ENCODE peak calls at places on chromosomes 11 and 22, in six cellular contexts. One of them, this sample, is unnamed.

GRCh38 chr22:47835726-47836125 is 1073.3 kb downstream of the TBC1D22A start:
- DNase-seq in transverse colon: no peak
- DNase-seq in uterus: no peak
- DNase-seq in ovary: no peak
- DNase-seq in tibial nerve: no peak
- DNase-seq in stomach: no peak
- DNase-seq in this sample: no peak

GRCh38 chr11:33133761-33134160 is 27.5 kb downstream of the CSTF3 start:
- DNase-seq in stomach: no peak
- DNase-seq in transverse colon: no peak
- DNase-seq in ovary: no peak
- DNase-seq in uterus: no peak
- DNase-seq in tibial nerve: no peak
- DNase-seq in this sample: no peak

GRCh38 chr11:10155793-10156490 is 138.1 kb downstream of the SBF2 start:
- DNase-seq in transverse colon: no peak
- DNase-seq in tibial nerve: no peak
- DNase-seq in uterus: no peak
- DNase-seq in ovary: no peak
- DNase-seq in stomach: no peak
- DNase-seq in this sample: no peak

GRCh38 chr22:19271856-19272535 is 19.5 kb downstream of the CLTCL1 start:
- DNase-seq in stomach: no peak
- DNase-seq in uterus: no peak
- DNase-seq in ovary: no peak
- DNase-seq in tibial nerve: no peak
- DNase-seq in transverse colon: no peak
- DNase-seq in this sample: no peak

GRCh38 chr11:72191961-72192381 is at the start of gene FOLR1:
- DNase-seq in ovary: no peak
- DNase-seq in stomach: no peak
- DNase-seq in transverse colon: no peak
- DNase-seq in uterus: no peak
- DNase-seq in tibial nerve: no peak
- DNase-seq in this sample: peak; percentile 72

GRCh38 chr11:73907191-73907590 is 30.4 kb downstream of the PAAF1 start:
- DNase-seq in ovary: no peak
- DNase-seq in tibial nerve: no peak
- DNase-seq in transverse colon: no peak
- DNase-seq in stomach: no peak
- DNase-seq in uterus: no peak
- DNase-seq in this sample: no peak

GRCh38 chr11:35419713-35420333 is 465 bp upstream of the SLC1A2 start:
- DNase-seq in tibial nerve: no peak
- DNase-seq in transverse colon: no peak
- DNase-seq in ovary: no peak
- DNase-seq in uterus: no peak
- DNase-seq in stomach: no peak
- DNase-seq in this sample: no peak

GRCh38 chr11:72598901-72599300 is 75.3 kb downstream of the PDE2A start:
- DNase-seq in tibial nerve: peak; percentile 45
- DNase-seq in stomach: peak; percentile 52
- DNase-seq in uterus: peak; percentile 41
- DNase-seq in transverse colon: peak; percentile 35
- DNase-seq in ovary: peak; percentile 47
- DNase-seq in this sample: no peak

GRCh38 chr22:31789803-31790202 is 36.0 kb downstream of the DEPDC5 start:
- DNase-seq in uterus: no peak
- DNase-seq in stomach: no peak
- DNase-seq in transverse colon: no peak
- DNase-seq in tibial nerve: no peak
- DNase-seq in ovary: no peak
- DNase-seq in this sample: no peak

GRCh38 chr11:111440416-111441205 is 61.5 kb upstream of the POU2AF1 start:
- DNase-seq in uterus: no peak
- DNase-seq in tibial nerve: no peak
- DNase-seq in stomach: no peak
- DNase-seq in transverse colon: no peak
- DNase-seq in ovary: no peak
- DNase-seq in this sample: no peak

GRCh38 chr11:125271436-125272064 is 107.0 kb downstream of the PKNOX2 start:
- DNase-seq in uterus: no peak
- DNase-seq in ovary: no peak
- DNase-seq in stomach: no peak
- DNase-seq in tibial nerve: no peak
- DNase-seq in transverse colon: no peak
- DNase-seq in this sample: no peak

GRCh38 chr22:46074771-46075551 is 75.4 kb upstream of the PPARA start:
- DNase-seq in transverse colon: peak; percentile 35
- DNase-seq in stomach: peak; percentile 33
- DNase-seq in tibial nerve: no peak
- DNase-seq in ovary: no peak
- DNase-seq in uterus: peak; percentile 24
- DNase-seq in this sample: peak; percentile 86

GRCh38 chr11:128018692-128019091 is 568.7 kb downstream of the ETS1 start:
- DNase-seq in stomach: no peak
- DNase-seq in transverse colon: no peak
- DNase-seq in uterus: no peak
- DNase-seq in tibial nerve: no peak
- DNase-seq in ovary: no peak
- DNase-seq in this sample: no peak

GRCh38 chr22:23248583-23248982 is 68.3 kb downstream of the BCR start:
- DNase-seq in stomach: peak; percentile 58
- DNase-seq in uterus: no peak
- DNase-seq in transverse colon: no peak
- DNase-seq in tibial nerve: no peak
- DNase-seq in ovary: no peak
- DNase-seq in this sample: no peak

GRCh38 chr11:63510360-63511130 is 4.7 kb downstream of the LGALS12 start:
- DNase-seq in stomach: peak; percentile 73
- DNase-seq in tibial nerve: peak; percentile 52
- DNase-seq in uterus: no peak
- DNase-seq in ovary: peak; percentile 46
- DNase-seq in transverse colon: no peak
- DNase-seq in this sample: no peak

GRCh38 chr11:12516387-12517110 is 139.2 kb downstream of the PARVA start:
- DNase-seq in uterus: no peak
- DNase-seq in tibial nerve: no peak
- DNase-seq in stomach: no peak
- DNase-seq in ovary: no peak
- DNase-seq in transverse colon: no peak
- DNase-seq in this sample: no peak

GRCh38 chr11:113979427-113979826 is 4.5 kb downstream of the HTR3A start:
- DNase-seq in ovary: no peak
- DNase-seq in stomach: no peak
- DNase-seq in uterus: no peak
- DNase-seq in tibial nerve: no peak
- DNase-seq in transverse colon: no peak
- DNase-seq in this sample: no peak

GRCh38 chr11:8268530-8269461 is 5.1 kb upstream of the LMO1 start:
- DNase-seq in stomach: no peak
- DNase-seq in ovary: no peak
- DNase-seq in transverse colon: no peak
- DNase-seq in tibial nerve: no peak
- DNase-seq in uterus: peak; percentile 11
- DNase-seq in this sample: peak; percentile 81

GRCh38 chr11:92424281-92424680 is 199.7 kb downstream of the FAT3 start:
- DNase-seq in ovary: no peak
- DNase-seq in transverse colon: no peak
- DNase-seq in uterus: no peak
- DNase-seq in stomach: no peak
- DNase-seq in tibial nerve: no peak
- DNase-seq in this sample: no peak
- TF ChIP-seq POLR2A in ovary: no peak
- TF ChIP-seq POLR2A in transverse colon: no peak
- TF ChIP-seq POLR2A in uterus: no peak
- TF ChIP-seq POLR2A in stomach: no peak
- TF ChIP-seq POLR2A in tibial nerve: no peak
- TF ChIP-seq POLR2A in this sample: no peak

GRCh38 chr11:104905271-104905670 is 7.0 kb upstream of the CASP12 start:
- DNase-seq in ovary: no peak
- DNase-seq in uterus: no peak
- DNase-seq in transverse colon: no peak
- DNase-seq in tibial nerve: no peak
- DNase-seq in stomach: no peak
- DNase-seq in this sample: no peak
- TF ChIP-seq CTCF in ovary: no peak
- TF ChIP-seq CTCF in uterus: no peak
- TF ChIP-seq CTCF in transverse colon: no peak
- TF ChIP-seq CTCF in tibial nerve: no peak
- TF ChIP-seq CTCF in stomach: no peak
- TF ChIP-seq CTCF in this sample: no peak

DNA sequence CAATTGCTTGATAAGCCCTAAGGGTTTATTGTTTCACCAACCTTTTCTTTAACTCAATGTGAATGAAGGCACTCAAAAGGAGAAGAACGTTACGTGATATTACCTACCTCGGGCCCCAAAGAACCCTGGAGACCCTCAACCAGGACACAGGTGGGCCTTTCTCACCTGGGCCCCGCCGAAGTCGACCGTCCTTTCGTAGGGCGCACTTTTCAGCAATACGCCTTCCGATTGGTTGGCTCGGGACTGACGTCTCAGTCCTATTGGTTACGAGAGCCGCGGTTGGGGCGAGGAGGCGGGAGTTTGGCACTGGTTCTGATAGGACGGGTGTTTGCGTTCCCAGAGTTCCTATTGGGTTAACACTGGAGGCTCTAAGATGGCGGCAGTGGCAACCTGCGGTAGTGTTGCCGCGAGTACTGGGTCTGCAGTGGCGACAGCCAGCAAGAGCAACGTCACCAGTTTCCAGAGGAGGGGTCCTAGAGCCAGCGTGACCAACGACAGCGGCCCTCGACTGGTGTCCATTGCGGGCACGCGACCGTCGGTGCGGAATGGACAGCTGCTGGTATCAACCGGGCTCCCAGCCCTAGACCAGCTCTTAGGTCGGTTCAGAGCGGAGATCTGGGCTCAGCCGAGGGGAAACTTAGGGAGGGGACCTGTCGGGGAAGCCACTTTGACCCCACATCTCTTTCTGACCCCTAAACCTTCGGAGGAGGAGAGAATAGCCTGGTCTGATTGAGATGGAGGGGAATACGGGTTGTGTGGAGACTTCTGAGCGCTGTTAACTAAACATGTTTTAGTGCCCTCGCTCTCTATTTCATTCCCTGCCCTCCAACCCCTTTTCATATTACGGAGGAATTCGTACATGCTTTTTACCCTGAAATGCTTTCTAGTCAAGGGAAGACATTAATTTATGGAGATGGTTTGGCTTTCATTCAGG is at the start of the genes ELP4 and IMMP1L:
- DNase-seq in uterus: peak; percentile 95
- DNase-seq in tibial nerve: peak; percentile 98
- DNase-seq in transverse colon: peak; percentile 97
- DNase-seq in ovary: peak; percentile 96
- DNase-seq in stomach: peak; percentile 97
- DNase-seq in this sample: peak; percentile 99
- TF ChIP-seq POLR2A in uterus: peak; percentile 66
- TF ChIP-seq POLR2A in tibial nerve: peak; percentile 73
- TF ChIP-seq POLR2A in transverse colon: peak; percentile 62
- TF ChIP-seq POLR2A in ovary: no peak
- TF ChIP-seq POLR2A in stomach: peak; percentile 7
- TF ChIP-seq POLR2A in this sample: no peak

GRCh38 chr11:126359431-126360048 is 4.1 kb downstream of the ST3GAL4 start:
- DNase-seq in tibial nerve: peak; percentile 75
- DNase-seq in ovary: peak; percentile 95
- DNase-seq in stomach: no peak
- DNase-seq in transverse colon: peak; percentile 57
- DNase-seq in uterus: peak; percentile 88
- DNase-seq in this sample: peak; percentile 69
- TF ChIP-seq CTCF in tibial nerve: no peak
- TF ChIP-seq CTCF in ovary: no peak
- TF ChIP-seq CTCF in stomach: no peak
- TF ChIP-seq CTCF in transverse colon: no peak
- TF ChIP-seq CTCF in uterus: no peak
- TF ChIP-seq CTCF in this sample: no peak

DNA sequence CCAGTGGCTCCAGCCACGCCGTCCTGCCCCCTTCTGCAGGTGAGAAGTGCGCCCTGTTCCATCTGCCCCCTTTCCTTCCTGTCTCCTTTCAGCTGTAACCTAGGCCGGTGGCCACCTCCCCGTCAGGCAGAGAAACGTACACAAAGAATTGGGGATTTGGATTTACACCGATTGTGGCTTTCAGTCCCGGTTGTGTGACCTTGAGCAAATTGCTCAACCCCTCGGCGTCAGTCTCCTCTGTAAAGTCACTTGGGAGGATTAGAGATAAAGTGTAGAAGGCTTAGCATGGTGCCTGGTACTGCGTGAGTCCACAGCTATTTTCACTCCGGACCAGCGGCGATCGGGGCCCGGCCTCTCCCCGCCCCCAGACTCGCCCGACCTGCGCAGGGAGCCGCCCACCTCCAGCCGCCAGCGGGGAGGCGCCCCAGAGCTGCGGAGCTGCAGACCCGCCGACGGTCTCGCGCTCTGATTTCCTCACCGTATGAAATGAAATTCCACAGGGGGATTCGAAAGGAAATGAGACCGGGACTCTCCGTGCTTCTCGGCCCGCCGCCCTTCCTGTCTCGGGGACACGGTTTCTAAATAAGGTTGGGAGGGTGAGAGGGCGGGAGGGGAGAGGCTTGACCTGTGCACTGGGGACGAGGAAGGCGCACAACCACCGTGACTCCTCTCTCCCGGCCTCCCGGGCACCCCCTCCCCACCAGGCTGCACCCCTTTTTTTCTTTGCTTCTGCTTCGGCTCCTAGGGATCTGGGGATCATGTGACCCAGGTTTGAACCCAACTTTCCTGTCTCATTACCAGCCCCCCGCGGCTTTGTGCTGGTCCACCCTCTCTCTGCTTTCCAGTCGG is 703 bp upstream of the FZD4 start:
- DNase-seq in ovary: peak; percentile 90
- DNase-seq in tibial nerve: peak; percentile 78
- DNase-seq in transverse colon: peak; percentile 85
- DNase-seq in stomach: peak; percentile 89
- DNase-seq in uterus: peak; percentile 85
- DNase-seq in this sample: peak; percentile 97
- TF ChIP-seq POLR2A in ovary: peak; percentile 39
- TF ChIP-seq POLR2A in tibial nerve: peak; percentile 33
- TF ChIP-seq POLR2A in transverse colon: peak; percentile 81
- TF ChIP-seq POLR2A in stomach: peak; percentile 50
- TF ChIP-seq POLR2A in uterus: no peak
- TF ChIP-seq POLR2A in this sample: no peak